ENCODE peak calls at places on chromosomes 7 and 10, in nine cellular contexts. D is esophagus squamous epithelium, V is IMR-90, R is esophagus muscularis mucosa, G is body of pancreas, B is K562, O is Peyer's patch, I is prostate gland, E is adrenal gland. F is an unnamed sample.
A peak's percentile ranks its signal among the peaks of the same experiment; 100 is the strongest.

GRCh38 chr10:95049919-95050318 is 19.4 kb downstream of the CYP2C8 start:
- DNase-seq in G (no peak), E (no peak), O (no peak), R (no peak), D (no peak), B (no peak), V (no peak), I (no peak), F (peak; percentile 55)

GRCh38 chr10:46028584-46029570 is 1.5 kb downstream of the NCOA4 start:
- DNase-seq in I (no peak), R (no peak), E (peak; percentile 34), B (no peak), O (no peak), D (no peak), G (peak; percentile 51), V (peak; percentile 81), F (no peak)

GRCh38 chr7:157927313-157927925 is 590.6 kb downstream of the DNAJB6 start:
- DNase-seq in G (no peak), R (no peak), E (no peak), V (no peak), B (no peak), I (no peak), O (no peak), D (no peak), F (no peak)

GRCh38 chr7:69123003-69123402 is 475.3 kb upstream of the AUTS2 start:
- DNase-seq in R (no peak), I (no peak), E (no peak), G (no peak), D (no peak), V (no peak), O (no peak), B (no peak), F (no peak)

GRCh38 chr7:137591444-137591843 is 247.9 kb upstream of the PTN start:
- DNase-seq in G (no peak), R (no peak), I (no peak), V (peak; percentile 84), D (no peak), B (no peak), E (no peak), O (no peak), F (no peak)

GRCh38 chr10:29100505-29100904 is 188.4 kb upstream of the LYZL1 start:
- DNase-seq in O (no peak), D (no peak), G (no peak), V (no peak), R (no peak), B (no peak), E (no peak), I (no peak), F (no peak)

GRCh38 chr10:62268399-62269076 is at the start of gene RTKN2:
- DNase-seq in O (peak; percentile 59), R (no peak), V (peak; percentile 76), G (peak; percentile 81), D (no peak), B (peak; percentile 76), I (peak; percentile 77), E (peak; percentile 72), F (peak; percentile 89)

GRCh38 chr7:143372070-143372469 is 9.1 kb upstream of the ZYX start:
- DNase-seq in R (no peak), G (no peak), E (peak; percentile 42), B (no peak), D (no peak), O (peak; percentile 48), I (no peak), V (no peak), F (no peak)

GRCh38 chr7:33745934-33746333 is 159.4 kb upstream of the BMPER start:
- DNase-seq in B (no peak), E (no peak), I (no peak), D (no peak), V (peak; percentile 72), O (no peak), R (no peak), G (no peak), F (no peak)

GRCh38 chr7:33743594-33743993 is 161.7 kb upstream of the BMPER start:
- DNase-seq in B (no peak), V (peak; percentile 98), R (no peak), O (no peak), D (no peak), E (no peak), G (no peak), I (peak; percentile 72), F (no peak)

GRCh38 chr7:33742521-33742920 is 162.8 kb upstream of the BMPER start:
- DNase-seq in I (no peak), O (no peak), R (no peak), D (no peak), B (no peak), G (no peak), V (no peak), E (no peak), F (no peak)

GRCh38 chr7:33744293-33744692 is 161.0 kb upstream of the BMPER start:
- DNase-seq in O (no peak), I (no peak), V (peak; percentile 14), G (no peak), B (peak; percentile 54), R (no peak), D (no peak), E (no peak), F (no peak)

DNA sequence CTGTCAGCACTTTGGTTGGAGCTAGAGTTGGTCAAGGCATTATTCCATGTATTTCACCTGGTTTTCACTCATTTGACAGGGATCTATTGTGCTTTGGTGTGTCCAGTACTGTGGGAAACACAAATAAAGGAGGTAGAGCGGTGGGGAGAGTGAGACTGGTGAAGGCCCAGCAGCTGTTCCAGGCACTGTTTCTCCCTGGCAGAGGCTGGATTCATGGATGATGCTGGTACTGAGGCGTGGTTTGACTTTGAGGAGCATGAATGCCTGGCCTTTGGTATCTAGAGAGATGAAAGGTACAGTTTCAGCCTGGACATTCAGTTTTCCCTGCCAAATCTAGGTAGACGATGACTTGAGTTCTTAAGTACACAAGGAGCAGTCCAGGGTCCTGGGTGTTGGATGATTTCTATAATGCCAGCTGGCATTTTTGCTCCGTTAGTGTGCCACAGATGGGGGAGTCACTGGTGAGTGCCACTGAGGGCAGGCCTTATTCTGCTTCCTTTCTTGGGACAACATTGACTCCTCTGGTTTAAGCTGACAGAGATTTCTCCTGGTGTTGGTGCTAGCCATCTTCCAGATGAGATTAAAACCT is 162.2 kb upstream of the BMPER start:
- DNase-seq in D (no peak), O (no peak), B (no peak), G (no peak), I (no peak), E (no peak), V (no peak), R (no peak), F (no peak)
- H3K27ac ChIP-seq in D (no peak overlapping the region), O (no peak overlapping the region), B (no peak overlapping the region), G (no peak overlapping the region), I (peak overlapping the region; percentile 45), E (no peak overlapping the region), V (peak overlapping the region; percentile 94), R (no peak overlapping the region), F (no peak overlapping the region)

DNA sequence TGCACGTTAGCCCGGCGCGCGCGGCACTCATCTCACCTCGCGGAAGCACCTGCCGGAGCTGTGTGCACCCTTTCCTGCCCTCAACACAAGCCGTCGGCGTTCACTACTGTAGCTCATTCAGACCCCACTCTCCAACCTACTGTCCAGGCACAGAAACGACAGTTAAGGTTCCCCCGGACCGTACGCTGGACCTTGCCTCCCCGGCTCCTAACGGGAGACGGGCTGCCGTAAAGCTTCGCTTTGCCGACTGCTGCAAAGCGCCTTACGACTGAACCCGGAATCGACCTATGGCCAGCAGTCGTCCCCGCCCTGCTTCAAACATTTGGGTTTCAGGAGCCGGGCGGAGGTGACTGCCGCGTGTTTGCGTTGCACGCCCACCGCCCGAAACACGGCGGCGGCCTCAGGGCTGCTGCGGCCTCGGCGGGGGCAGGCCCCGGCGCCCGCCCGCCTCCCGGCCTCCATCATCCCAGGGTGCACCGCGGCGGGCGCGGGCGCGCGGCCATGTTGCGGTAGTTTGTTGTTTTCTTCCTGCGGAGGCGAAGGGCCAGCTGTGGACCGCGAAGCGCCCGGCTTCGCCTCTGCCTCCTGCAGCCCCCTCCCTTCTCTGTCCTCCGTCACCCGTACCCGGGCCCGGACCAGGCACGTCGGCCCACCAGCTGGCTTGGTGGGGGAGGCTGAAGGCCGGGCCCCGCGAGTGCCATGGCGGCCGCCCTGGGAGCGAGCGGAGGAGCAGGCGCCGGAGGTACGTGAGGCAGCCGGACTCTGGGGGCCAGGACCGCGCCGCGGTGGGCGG is at the start of gene RBM33:
- DNase-seq in V (peak; percentile 83), B (peak; percentile 93), I (peak; percentile 61), D (peak; percentile 14), E (peak; percentile 75), R (peak; percentile 93), G (peak; percentile 69), O (peak; percentile 70), F (peak; percentile 73)
- TF ChIP-seq POLR2A in V (peak; percentile 83), B (peak; percentile 94), I (peak; percentile 11), D (peak; percentile 62), E (peak; percentile 45), R (peak; percentile 53), G (peak; percentile 28), O (peak; percentile 34), F (peak; percentile 48)

GRCh38 chr10:32349199-32349585 is 2.2 kb upstream of the EPC1 start:
- DNase-seq in G (no peak), V (no peak), R (no peak), D (no peak), O (no peak), B (no peak), E (no peak), I (no peak), F (no peak)

GRCh38 chr10:32348297-32349198 is 1.6 kb upstream of the EPC1 start:
- DNase-seq in E (no peak), D (no peak), B (no peak), V (no peak), I (no peak), G (no peak), R (no peak), O (no peak), F (no peak)

GRCh38 chr10:32350811-32351342 is 3.9 kb upstream of the EPC1 start:
- DNase-seq in G (no peak), V (no peak), I (no peak), D (no peak), B (no peak), R (no peak), O (no peak), E (no peak), F (no peak)

GRCh38 chr10:32347363-32347735 is 391 bp upstream of the EPC1 start:
- DNase-seq in V (no peak), E (no peak), G (no peak), R (no peak), I (no peak), B (no peak), D (no peak), O (peak; percentile 34), F (no peak)

DNA sequence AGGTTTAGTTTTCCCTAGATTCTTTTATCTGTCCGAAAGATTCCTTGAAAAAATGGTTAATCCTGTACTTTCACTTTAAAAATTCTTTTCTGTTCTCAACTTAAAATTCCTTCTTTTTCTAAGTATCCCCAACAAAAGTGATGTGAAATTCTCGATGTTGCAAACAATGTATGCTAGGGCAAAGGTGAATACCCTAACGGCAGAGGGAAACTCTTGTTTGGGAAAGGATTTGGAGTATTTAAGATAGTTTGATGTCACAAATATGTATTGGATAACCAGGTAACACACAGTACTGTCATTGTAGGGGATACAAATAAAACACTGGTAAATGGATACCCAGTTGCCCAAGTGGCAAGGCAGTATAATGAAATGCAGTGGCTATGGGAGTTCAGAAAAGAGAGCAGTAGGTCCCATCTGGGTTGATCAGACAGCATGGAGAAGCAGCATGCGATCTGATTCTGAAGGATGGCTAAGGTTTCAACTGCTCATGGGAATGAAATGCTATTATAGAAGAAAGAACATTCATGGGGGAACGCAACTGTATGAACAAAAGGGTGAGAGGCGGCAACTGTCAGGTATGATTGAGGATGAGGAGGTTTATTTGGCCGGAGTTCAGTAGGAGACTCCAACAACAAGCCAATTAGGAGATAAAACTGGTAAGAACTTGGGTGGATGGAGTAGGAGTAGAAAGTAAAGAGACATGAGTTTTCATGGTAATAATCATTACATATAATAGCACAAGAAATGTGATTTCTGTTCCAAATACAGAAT is 3.2 kb upstream of the EPC1 start:
- DNase-seq in V (no peak), R (no peak), B (no peak), D (no peak), I (no peak), G (no peak), E (no peak), O (no peak), F (no peak)
- H3K27ac ChIP-seq in V (no peak overlapping the region), R (no peak overlapping the region), B (no peak overlapping the region), D (no peak overlapping the region), I (no peak overlapping the region), G (no peak overlapping the region), E (no peak overlapping the region), O (no peak overlapping the region), F (no peak overlapping the region)

DNA sequence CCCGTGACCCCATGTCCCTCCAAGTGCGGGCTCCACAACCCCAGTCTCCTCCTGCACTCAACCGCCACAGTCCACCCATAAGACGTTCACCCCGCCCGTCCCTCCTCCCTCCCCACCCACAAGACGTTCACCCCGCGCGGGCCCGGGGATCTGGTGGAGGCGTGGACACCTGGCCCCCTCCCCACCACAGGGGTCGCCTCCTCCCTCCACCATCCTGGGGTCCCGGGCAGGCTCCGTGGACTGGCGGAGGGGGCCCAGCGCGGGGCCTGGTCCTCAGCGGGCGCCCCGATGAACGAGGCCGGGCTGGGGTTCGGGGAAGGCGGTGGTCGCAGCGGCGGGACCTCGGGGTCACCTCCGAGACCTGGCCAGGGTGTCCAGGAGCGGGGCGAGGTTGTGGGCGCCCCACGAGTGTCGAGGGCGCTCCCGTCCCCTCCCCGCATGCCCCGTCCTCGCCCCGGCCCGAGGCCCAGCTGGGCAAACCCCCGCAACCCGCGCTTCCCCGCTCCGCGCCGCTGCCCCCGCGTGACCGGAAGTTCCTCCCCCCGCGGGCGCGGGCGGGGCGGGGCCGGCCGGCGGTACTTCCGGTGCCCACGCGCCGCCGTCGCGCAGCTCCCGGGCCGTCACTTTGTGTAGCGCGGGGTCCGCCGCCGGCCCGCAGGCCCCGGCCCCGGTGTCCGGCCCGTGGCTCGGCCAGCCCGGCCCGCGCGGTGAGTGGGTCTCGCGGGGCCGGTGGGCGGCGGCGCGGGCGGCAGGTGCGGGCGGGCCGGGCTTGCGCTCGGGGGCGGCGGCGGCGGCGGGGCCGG is at the start of gene ZNF316:
- DNase-seq in G (peak; percentile 62), E (peak; percentile 73), O (peak; percentile 31), R (no peak), B (peak; percentile 87), I (peak; percentile 29), V (peak; percentile 38), D (no peak), F (peak; percentile 57)
- TF ChIP-seq POLR2A in G (peak; percentile 15), E (peak; percentile 46), O (peak; percentile 38), R (no peak), B (peak; percentile 56), I (peak; percentile 53), V (no peak), D (peak; percentile 54), F (peak; percentile 49)

F was measured in thyroid gland.